ENCODE peak calls at places on chromosomes 12 and 14, in nine cellular contexts. Y is CD8-positive, alpha-beta memory T cell; F is adrenal gland; E is pancreas; K is fibroblast of lung; T is Peyer's patch; U is ovary; V is heart left ventricle; D is esophagus squamous epithelium. P is an unnamed sample. For H3K27me3, the result is how much of the 10 kb centered on the place peaks cover.

GRCh38 chr12:105995986-105996385 is 142.8 kb downstream of the NUAK1 start:
- DNase-seq in Y (no peak), F (no peak), E (no peak), K (peak), T (no peak), U (no peak), V (no peak), D (no peak), P (no peak)

GRCh38 chr12:102534899-102535298 is 54.5 kb upstream of the IGF1 start:
- DNase-seq in Y (no peak), F (no peak), E (no peak), K (no peak), T (no peak), U (no peak), V (no peak), D (no peak), P (no peak)

GRCh38 chr14:75979071-75979571 is 2.7 kb downstream of the TGFB3 start:
- DNase-seq in Y (no peak), F (peak), E (peak), K (peak), T (no peak), U (peak), V (peak), D (no peak), P (no peak)

GRCh38 chr14:62209287-62209899 is 447.2 kb downstream of the SNAPC1 start:
- DNase-seq in Y (no peak), F (no peak), E (no peak), K (peak), T (no peak), U (no peak), V (no peak), D (no peak), P (no peak)

GRCh38 chr12:124548854-124549378 is 18.5 kb downstream of the NCOR2 start:
- DNase-seq in Y (no peak), F (peak), E (no peak), K (peak), T (no peak), U (peak), V (peak), D (no peak), P (no peak)

GRCh38 chr12:73181244-73181643 is 909.1 kb downstream of the TRHDE start:
- DNase-seq in Y (no peak), F (no peak), E (no peak), K (no peak), T (no peak), U (no peak), V (no peak), D (no peak), P (no peak)

GRCh38 chr14:29821665-29822429 is 105.8 kb downstream of the PRKD1 start:
- DNase-seq in Y (no peak), F (no peak), E (no peak), K (no peak), T (no peak), U (no peak), V (no peak), D (no peak), P (no peak)

GRCh38 chr12:132827763-132828703 is 636 bp downstream of the GOLGA3 start:
- DNase-seq in Y (no peak), F (peak), E (peak), K (peak), T (no peak), U (peak), V (no peak), D (no peak), P (peak)

GRCh38 chr14:71523630-71524320 is 408.5 kb upstream of the RGS6 start:
- DNase-seq in Y (no peak), F (no peak), E (no peak), K (no peak), T (no peak), U (no peak), V (no peak), D (no peak), P (no peak)

GRCh38 chr14:69313176-69313575 is 53.2 kb downstream of the GALNT16 start:
- DNase-seq in Y (no peak), F (no peak), E (no peak), K (peak), T (no peak), U (no peak), V (no peak), D (no peak), P (no peak)

GRCh38 chr14:50601405-50601804 is 41.5 kb downstream of the ATL1 start:
- DNase-seq in Y (no peak), F (no peak), E (no peak), K (peak), T (no peak), U (no peak), V (no peak), D (no peak), P (no peak)

GRCh38 chr12:24739094-24739779 is 209.7 kb downstream of the BCAT1 start:
- DNase-seq in Y (no peak), F (no peak), E (no peak), K (peak), T (no peak), U (no peak), V (no peak), D (no peak), P (no peak)

GRCh38 chr14:77122555-77123125 is 19.0 kb downstream of the ZDHHC22 start:
- DNase-seq in Y (no peak), F (peak), E (no peak), K (no peak), T (peak), U (no peak), V (no peak), D (no peak), P (no peak)

GRCh38 chr14:77123381-77124344 is 17.9 kb downstream of the ZDHHC22 start:
- DNase-seq in Y (no peak), F (peak), E (peak), K (no peak), T (peak), U (no peak), V (peak), D (peak), P (no peak)

GRCh38 chr14:77116194-77116817 is 18.2 kb downstream of the CIPC start:
- DNase-seq in Y (no peak), F (no peak), E (no peak), K (no peak), T (no peak), U (no peak), V (no peak), D (no peak), P (no peak)

GRCh38 chr14:77120771-77121743 is 20.5 kb downstream of the ZDHHC22 start:
- DNase-seq in Y (peak), F (peak), E (no peak), K (no peak), T (peak), U (peak), V (no peak), D (no peak), P (peak)

DNA sequence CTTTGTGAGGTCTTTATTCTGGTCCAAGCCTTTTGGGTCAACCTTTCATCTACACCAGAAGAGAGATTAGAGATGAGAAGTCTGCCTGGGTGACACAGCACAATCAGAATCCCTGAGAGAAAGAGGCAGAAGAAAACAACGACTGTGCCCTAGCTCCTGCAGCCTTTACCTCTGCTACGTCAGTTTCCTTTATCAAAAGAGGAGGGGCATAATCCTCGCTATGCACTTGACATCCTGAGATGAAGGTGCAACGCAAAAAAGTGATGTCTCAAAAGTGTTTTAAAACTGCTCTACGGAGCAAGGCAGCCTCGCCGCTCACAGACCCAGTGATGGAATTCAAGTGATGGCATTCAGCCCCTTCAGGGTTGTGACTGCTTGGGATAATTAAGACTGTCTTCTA is 21.7 kb downstream of the ZDHHC22 start:
- DNase-seq in Y (no peak), F (no peak), E (no peak), K (no peak), T (no peak), U (no peak), V (no peak), D (no peak), P (peak)
- H3K27ac ChIP-seq in Y (peak), F (peak), E (no peak), K (no peak), T (peak), U (no peak), V (no peak), D (peak), P (peak)

GRCh38 chr12:114038962-114039361 is 72.8 kb upstream of the RBM19 start:
- DNase-seq in Y (no peak), F (no peak), E (no peak), K (no peak), T (no peak), U (no peak), V (no peak), D (no peak), P (no peak)
- H3K27me3 ChIP-seq in Y (under half), F (under half), E (under half), K (under half), T (under half), U (under half), V (under half), D (under half), P (under half)

GRCh38 chr14:33925209-33925608 is 25.7 kb downstream of the EGLN3 start:
- DNase-seq in Y (no peak), F (no peak), E (no peak), K (no peak), T (no peak), U (no peak), V (no peak), D (no peak), P (no peak)

GRCh38 chr14:33931439-33931838 is 19.4 kb downstream of the EGLN3 start:
- DNase-seq in Y (no peak), F (no peak), E (no peak), K (no peak), T (no peak), U (no peak), V (no peak), D (no peak), P (no peak)

GRCh38 chr14:33930464-33930863 is 20.4 kb downstream of the EGLN3 start:
- DNase-seq in Y (no peak), F (no peak), E (no peak), K (no peak), T (no peak), U (no peak), V (no peak), D (no peak), P (no peak)

GRCh38 chr14:33932033-33932432 is 18.8 kb downstream of the EGLN3 start:
- DNase-seq in Y (no peak), F (no peak), E (no peak), K (no peak), T (no peak), U (no peak), V (no peak), D (no peak), P (no peak)

DNA sequence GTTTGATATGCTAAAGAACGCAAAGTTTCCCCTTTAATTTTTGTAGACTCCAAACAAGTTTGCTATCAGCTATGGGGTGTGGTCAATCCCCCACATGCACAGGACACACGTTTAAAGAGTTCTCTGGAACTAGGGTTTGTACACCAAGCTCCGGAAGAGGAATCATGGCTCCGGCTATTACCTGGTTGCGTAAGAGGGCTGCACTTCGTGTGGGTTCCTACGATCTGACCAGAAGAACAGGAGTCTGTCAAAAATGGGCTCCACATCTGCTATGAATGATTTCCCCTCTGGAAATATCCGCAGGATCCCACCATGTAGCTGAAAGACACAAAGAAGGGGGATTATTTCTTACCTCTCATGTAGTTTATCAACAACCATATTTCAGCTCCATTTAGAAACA is 22.0 kb downstream of the EGLN3 start:
- DNase-seq in Y (no peak), F (no peak), E (no peak), K (no peak), T (no peak), U (no peak), V (no peak), D (no peak), P (no peak)
- H3K27ac ChIP-seq in Y (no peak), F (no peak), E (no peak), K (no peak), T (no peak), U (no peak), V (no peak), D (no peak), P (no peak)

DNA sequence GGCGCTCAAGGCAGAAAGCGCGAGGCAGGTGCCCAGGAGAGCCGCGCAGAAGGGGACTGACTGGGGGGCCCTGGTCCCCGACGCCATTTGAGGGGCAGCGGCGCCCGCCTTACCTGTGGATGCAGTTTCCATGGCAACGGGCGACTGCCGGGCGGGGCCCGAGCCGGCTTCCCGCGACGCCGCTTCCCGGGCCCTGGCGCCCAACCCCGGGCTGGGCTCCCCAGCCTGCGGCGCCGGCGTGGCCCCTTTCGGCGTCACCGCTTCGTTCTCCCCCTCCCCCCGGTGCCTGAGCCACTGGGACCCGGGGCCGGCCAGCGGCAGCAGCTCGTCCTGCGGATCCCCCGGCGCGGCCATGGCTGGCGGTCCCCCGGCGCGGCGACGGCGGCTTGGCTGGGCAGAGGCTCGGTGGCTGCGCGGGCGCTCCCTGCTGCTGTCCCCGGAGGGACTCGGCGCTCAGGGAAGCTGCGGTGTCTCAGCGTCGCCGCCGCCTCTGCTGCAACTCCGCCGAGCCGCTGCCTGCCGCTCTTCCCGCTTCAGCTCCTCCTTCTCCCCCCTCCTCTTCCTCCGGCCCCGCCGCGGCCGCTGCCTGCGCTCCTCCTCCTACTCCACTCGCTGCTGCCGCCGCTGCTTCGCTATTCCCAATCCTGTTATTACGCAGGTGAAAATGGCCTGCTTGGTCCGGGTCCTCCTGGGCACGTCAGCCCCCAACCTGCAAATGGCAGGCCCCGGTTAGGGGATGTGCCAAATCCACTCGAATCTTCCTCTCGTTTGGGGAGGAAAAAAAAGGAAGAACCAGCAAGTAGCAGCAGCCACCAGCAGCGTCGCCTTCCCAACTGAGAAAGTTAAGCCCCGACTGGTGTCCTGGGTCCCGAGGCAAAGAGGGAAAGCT is at the start of gene RTN1:
- DNase-seq in Y (no peak), F (peak), E (peak), K (peak), T (no peak), U (no peak), V (peak), D (no peak), P (peak)
- H3K27me3 ChIP-seq in Y (under half), F (under half), E (under half), K (under half), T (under half), U (under half), V (half or more), D (half or more), P (under half)

DNA sequence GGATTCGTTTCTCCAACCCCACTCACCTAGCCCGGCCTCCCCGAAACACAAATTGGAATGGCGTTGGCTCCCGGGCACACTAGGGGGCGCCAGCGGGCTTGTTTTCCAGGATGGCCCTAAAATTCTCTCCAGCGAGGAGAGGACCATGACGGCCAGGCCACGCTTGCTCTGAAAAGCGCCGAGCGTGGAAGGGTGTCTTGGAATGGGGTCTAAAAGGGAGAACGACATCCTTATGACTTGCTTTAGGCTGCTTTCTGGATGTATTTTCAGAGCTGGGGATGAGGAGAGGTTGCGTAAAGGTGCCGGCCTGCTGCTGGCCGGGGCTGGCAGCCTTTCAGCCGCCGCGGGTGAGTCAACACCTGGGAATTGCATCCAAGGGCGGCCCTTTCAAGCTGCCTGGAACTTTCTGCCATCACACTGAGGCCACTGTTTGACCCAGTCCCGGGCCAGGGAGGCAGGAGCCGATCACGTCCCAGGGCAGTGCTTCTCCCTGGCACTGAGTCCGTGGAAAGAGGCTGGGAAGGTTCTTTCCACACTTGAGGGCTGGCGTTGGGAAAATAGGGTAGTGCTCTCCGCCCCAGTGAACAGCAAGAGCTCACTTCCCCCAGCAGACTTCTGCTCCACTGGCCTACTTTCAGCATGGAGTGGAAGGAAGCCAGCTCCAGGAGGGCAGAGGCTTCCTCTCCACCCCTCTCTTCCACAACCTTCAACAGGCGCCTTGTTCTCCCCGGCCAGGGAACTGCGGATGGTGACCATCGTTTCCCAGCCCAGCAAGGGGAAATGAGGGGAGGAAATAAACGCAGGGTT is 216.2 kb downstream of the TTC8 start:
- DNase-seq in Y (peak), F (peak), E (peak), K (peak), T (peak), U (peak), V (peak), D (no peak), P (peak)
- H3K27ac ChIP-seq in Y (no peak), F (peak), E (peak), K (peak), T (peak), U (peak), V (peak), D (peak), P (no peak)